ENCODE peak calls at places on chromosome 1, in nine cellular contexts. L is fibroblast of pulmonary artery; O is fibroblast of mammary gland; M is choroid plexus epithelial cell; V is CD4-positive, alpha-beta T cell; F is fibroblast of the aortic adventitia; K is vagina; X is GM12865; Z is HCT116. Y is an unnamed sample.

GRCh38 chr1:60923287-60924110 is 158.9 kb upstream of the NFIA start:
- DNase-seq in F (no peak), K (no peak), O (no peak), V (no peak), Z (no peak), M (no peak), X (no peak), L (no peak), Y (no peak)

GRCh38 chr1:174153825-174154107 is 5.6 kb upstream of the RABGAP1L start:
- DNase-seq in F (no peak), Z (no peak), V (no peak), L (no peak), M (no peak), X (no peak), K (no peak), O (no peak), Y (no peak)

GRCh38 chr1:39021431-39021830 is 4.7 kb upstream of the NDUFS5 start:
- DNase-seq in O (no peak), V (no peak), K (no peak), F (no peak), X (no peak), M (no peak), L (no peak), Z (no peak), Y (no peak)

GRCh38 chr1:119791377-119791776 is 19.9 kb downstream of the REG4 start:
- DNase-seq in Z (no peak), M (no peak), V (no peak), F (no peak), X (no peak), L (no peak), K (peak), O (no peak), Y (no peak)

GRCh38 chr1:234532511-234532922 is 53.5 kb upstream of the TARBP1 start:
- DNase-seq in Z (no peak), L (no peak), M (no peak), F (peak), V (no peak), X (no peak), K (no peak), O (peak), Y (no peak)

GRCh38 chr1:224996266-224996665 is 66.8 kb downstream of the DNAH14 start:
- DNase-seq in X (no peak), V (no peak), O (peak), L (no peak), M (no peak), Z (peak), F (no peak), K (no peak), Y (no peak)

GRCh38 chr1:230375795-230376194 is 50.3 kb downstream of the PGBD5 start:
- DNase-seq in F (no peak), V (no peak), Z (no peak), X (no peak), O (no peak), L (no peak), M (no peak), K (no peak), Y (no peak)

GRCh38 chr1:209428241-209428921 is 155.1 kb upstream of the CAMK1G start:
- DNase-seq in M (no peak), V (no peak), F (no peak), O (no peak), K (no peak), L (no peak), X (no peak), Z (no peak), Y (no peak)

GRCh38 chr1:226632922-226633351 is 84.4 kb downstream of the STUM start:
- DNase-seq in F (no peak), O (no peak), X (no peak), V (no peak), M (no peak), K (no peak), L (no peak), Z (no peak), Y (peak)

GRCh38 chr1:85708826-85709222 is 591 bp upstream of the ZNHIT6 start:
- DNase-seq in Z (no peak), L (no peak), X (no peak), K (no peak), F (no peak), O (no peak), M (no peak), V (no peak), Y (no peak)

DNA sequence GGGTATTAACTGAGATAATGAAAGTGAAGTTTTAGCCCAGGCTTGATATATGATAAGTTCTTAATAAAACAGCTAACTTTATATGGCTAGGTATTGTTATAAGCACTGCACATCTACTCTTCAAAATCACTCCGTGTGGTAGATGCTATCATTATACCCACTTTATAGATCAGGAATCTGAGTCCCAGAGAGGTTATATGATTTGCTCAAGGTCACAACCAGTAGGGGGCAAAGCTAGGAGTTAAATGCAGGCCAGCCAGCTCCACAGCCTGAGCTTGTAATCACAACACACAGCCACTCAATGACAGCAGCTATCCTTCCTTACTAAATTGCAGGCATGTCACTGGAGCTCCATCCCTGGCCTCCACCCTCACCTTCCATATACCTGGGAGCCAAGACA is 115.8 kb downstream of the CAPN8 start:
- DNase-seq in K (no peak), Z (no peak), V (no peak), F (no peak), L (no peak), M (no peak), O (no peak), X (peak), Y (no peak)
- TF ChIP-seq CTCF in K (no peak), Z (no peak), V (no peak), F (no peak), L (no peak), M (no peak), O (no peak), X (peak), Y (no peak)

GRCh38 chr1:57072775-57073174 is 107.0 kb upstream of the C8B start:
- DNase-seq in K (no peak), F (no peak), L (no peak), X (peak), O (peak), M (no peak), V (no peak), Z (no peak), Y (no peak)
- TF ChIP-seq CTCF in K (no peak), F (peak), L (no peak), X (peak), O (peak), M (no peak), V (no peak), Z (peak), Y (no peak)

GRCh38 chr1:212289262-212290077 is 4.3 kb downstream of the PPP2R5A start:
- DNase-seq in X (no peak), Z (no peak), F (no peak), O (no peak), M (no peak), L (no peak), V (no peak), K (no peak), Y (no peak)

GRCh38 chr1:212293579-212293978 is 8.4 kb downstream of the PPP2R5A start:
- DNase-seq in V (no peak), X (no peak), M (peak), F (peak), O (peak), Z (no peak), K (no peak), L (peak), Y (no peak)

GRCh38 chr1:212292250-212292924 is 7.2 kb downstream of the PPP2R5A start:
- DNase-seq in O (no peak), K (no peak), F (no peak), X (no peak), L (no peak), V (no peak), Z (no peak), M (no peak), Y (no peak)

GRCh38 chr1:212290608-212291007 is 5.4 kb downstream of the PPP2R5A start:
- DNase-seq in M (peak), X (no peak), O (peak), L (peak), V (no peak), F (peak), Z (no peak), K (no peak), Y (no peak)

DNA sequence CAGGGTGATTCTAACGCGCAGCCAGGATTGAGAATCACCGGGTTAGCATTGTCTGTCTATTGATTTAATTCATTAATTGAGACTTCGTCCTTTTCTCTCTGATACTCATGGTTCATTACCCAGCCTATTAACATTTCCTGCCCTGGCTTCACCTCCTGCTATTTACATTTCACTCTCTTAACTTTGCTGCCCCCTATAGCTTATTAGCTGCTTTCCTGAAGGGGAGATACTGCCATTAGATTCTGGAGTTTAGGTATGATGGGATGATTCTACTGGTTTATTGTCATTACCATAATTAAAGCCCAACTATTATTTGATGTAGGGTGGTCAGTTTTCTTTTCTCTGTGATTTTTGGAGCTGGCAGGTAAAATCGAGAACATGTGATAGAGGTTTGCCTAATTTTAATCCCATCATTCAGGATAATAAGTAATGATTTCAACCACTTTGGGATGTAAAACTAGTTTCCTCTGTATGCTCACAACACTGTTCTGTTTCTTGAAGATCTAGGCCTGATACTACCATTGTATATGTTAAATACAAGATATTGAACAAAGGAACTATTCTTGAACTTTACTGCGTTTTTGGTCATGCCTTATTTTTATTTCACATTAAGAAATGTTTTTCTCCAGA is 6.4 kb downstream of the PPP2R5A start:
- DNase-seq in L (peak), K (no peak), F (peak), V (no peak), Z (peak), X (peak), M (peak), O (peak), Y (peak)
- TF ChIP-seq CTCF in L (peak), K (no peak), F (peak), V (peak), Z (peak), X (peak), M (peak), O (peak), Y (peak)

GRCh38 chr1:6224733-6225132 is 11.0 kb downstream of the ICMT start:
- DNase-seq in Z (no peak), F (no peak), M (no peak), O (no peak), K (no peak), V (no peak), L (no peak), X (no peak), Y (no peak)
- TF ChIP-seq CTCF in Z (no peak), F (no peak), M (no peak), O (no peak), K (no peak), V (no peak), L (no peak), X (no peak), Y (no peak)

DNA sequence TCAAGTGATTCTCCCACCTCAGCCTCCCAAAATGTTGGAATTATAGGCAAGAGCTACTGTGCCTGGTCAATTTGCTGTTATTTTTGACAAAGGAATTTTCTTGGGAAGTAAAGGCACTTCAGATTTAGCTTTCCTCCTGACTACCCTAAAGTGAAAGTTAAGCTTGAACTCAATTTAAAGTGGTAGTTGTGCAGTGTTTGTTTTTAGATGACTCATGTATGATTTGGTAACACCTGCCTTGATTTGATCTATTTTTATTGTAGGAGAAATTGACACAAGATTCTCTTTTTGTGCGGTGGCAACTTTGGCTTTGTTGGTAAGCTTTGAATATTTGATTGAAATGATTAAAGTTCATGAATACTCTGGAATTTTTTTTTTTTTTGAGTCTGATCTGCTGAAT is 5.0 kb downstream of the RABGGTB start:
- DNase-seq in V (no peak), X (no peak), M (peak), F (peak), K (no peak), O (peak), Z (no peak), L (peak), Y (no peak)
- TF ChIP-seq CTCF in V (no peak), X (no peak), M (no peak), F (no peak), K (no peak), O (no peak), Z (no peak), L (no peak), Y (no peak)

GRCh38 chr1:201648066-201648910 is 109.4 kb downstream of the NAV1 start:
- DNase-seq in Z (no peak), X (no peak), M (peak), O (peak), F (peak), L (peak), V (no peak), K (no peak), Y (no peak)
- TF ChIP-seq CTCF in Z (no peak), X (no peak), M (no peak), O (no peak), F (no peak), L (no peak), V (no peak), K (no peak), Y (no peak)

DNA sequence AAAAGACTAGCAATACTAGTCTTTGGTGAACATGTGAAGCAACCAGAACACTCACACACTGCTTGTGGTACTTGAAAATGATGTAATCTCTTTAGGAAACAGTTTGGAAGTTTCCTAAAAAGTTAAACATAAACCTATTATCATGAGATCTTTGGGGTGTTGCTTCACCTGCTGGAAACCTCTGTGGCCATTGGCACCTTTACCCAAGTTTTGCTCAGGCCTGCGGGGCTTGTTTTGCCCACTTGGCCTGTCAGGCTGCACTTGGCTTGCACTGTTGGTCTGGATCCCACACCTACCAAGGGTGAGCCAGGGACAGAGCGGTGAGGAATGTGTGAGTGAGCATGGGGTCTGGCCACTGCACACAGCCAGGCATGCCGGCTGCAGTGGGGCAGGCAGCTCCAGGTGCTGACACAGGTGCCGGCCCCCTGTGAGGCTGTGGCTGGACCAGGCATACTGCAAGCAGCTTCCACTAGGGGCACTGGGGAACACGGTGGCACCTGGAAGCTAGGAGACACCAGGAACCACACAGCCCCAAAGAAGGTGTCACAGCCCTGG is 14.4 kb upstream of the FNBP1L start:
- DNase-seq in L (no peak), F (no peak), O (no peak), M (no peak), V (no peak), Z (no peak), X (peak), K (no peak), Y (no peak)
- TF ChIP-seq CTCF in L (peak), F (peak), O (peak), M (peak), V (no peak), Z (no peak), X (peak), K (no peak), Y (no peak)

DNA sequence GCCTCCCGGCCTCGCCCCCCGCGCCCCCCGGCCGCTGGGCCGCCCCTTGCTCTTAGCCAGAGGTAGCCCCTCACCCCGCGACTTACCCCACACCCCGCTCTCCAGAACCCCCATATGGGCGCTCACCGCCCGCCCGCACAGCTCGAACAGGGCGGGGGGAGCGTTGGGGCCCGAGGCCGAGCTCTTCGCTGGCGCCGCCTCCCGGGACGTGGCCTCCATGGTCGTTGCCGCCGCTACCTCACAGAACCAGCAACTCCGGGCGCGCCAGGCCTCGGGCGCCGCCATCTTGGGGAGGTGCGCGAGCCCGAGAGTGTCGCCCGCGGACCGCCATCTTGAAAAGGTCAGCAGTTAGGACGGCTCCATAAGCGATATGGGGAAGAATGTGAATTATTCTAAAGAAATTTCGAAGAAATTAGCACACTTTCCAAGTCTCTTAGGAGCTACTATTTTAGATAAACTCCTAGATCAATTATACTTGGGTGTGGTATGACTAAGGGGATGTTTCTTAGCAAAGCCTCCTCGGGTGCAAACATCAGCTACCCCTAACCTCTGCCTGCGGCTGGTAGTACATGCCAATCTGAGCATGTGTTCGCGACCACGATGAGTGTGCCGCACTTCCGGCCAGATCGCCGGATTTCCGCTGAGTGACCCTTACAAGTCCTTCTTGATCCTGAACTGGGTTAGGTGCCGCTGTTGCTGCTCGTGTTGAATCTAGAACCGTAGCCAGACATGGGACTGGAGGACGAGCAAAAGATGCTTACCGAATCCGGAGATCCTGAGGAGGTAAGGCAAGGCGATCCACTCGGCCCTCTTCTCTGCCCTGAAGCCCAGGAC is at the start of the genes LRRC41 and UQCRH:
- DNase-seq in K (peak), X (peak), L (peak), O (peak), M (peak), Z (peak), F (peak), V (peak), Y (peak)
- TF ChIP-seq CTCF in K (no peak), X (no peak), L (no peak), O (no peak), M (no peak), Z (no peak), F (no peak), V (no peak), Y (no peak)